ENCODE peak calls at places on chromosomes 12 and 14, in five cellular contexts. U is CD8-positive, alpha-beta memory T cell; X is CD4-positive, alpha-beta memory T cell; T is neural progenitor cell; V is uterus. I is an unnamed sample.
A peak's percentile ranks its signal among the peaks of the same experiment; 100 is the strongest.

GRCh38 chr14:104786726-104787675 is 8.5 kb downstream of the AKT1 start:
- DNase-seq in U (no peak), X (peak; percentile 38), T (no peak), V (no peak), I (no peak)

GRCh38 chr12:55762646-55763045 is 19.7 kb downstream of the GDF11 start:
- DNase-seq in U (no peak), X (no peak), T (no peak), V (no peak), I (no peak)

GRCh38 chr14:79101388-79101787 is 931.2 kb downstream of the NRXN3 start:
- DNase-seq in U (no peak), X (no peak), T (no peak), V (no peak), I (no peak)

GRCh38 chr14:26966942-26967341 is 369.1 kb upstream of the NOVA1 start:
- DNase-seq in U (no peak), X (no peak), T (no peak), V (peak; percentile 36), I (no peak)

GRCh38 chr12:46219892-46220655 is 48.8 kb downstream of the SLC38A1 start:
- DNase-seq in U (peak; percentile 90), X (peak; percentile 94), T (no peak), V (no peak), I (no peak)

GRCh38 chr14:54211562-54212308 is 185.1 kb upstream of the CDKN3 start:
- DNase-seq in U (no peak), X (no peak), T (no peak), V (no peak), I (peak; percentile 42)

GRCh38 chr12:65123435-65124063 is 2.4 kb upstream of the WIF1 start:
- DNase-seq in U (no peak), X (no peak), T (peak; percentile 69), V (no peak), I (no peak)

GRCh38 chr14:37546621-37547447 is 48.2 kb downstream of the FOXA1 start:
- DNase-seq in U (no peak), X (no peak), T (no peak), V (no peak), I (no peak)

GRCh38 chr14:42980419-42980818 is 1373.7 kb downstream of the LRFN5 start:
- DNase-seq in U (no peak), X (no peak), T (no peak), V (no peak), I (no peak)

GRCh38 chr14:52352546-52352945 is 38.4 kb downstream of the PTGER2 start:
- DNase-seq in U (no peak), X (no peak), T (no peak), V (no peak), I (no peak)

GRCh38 chr12:82694970-82695369 is 8.3 kb downstream of the TMTC2 start:
- DNase-seq in U (no peak), X (no peak), T (no peak), V (no peak), I (no peak)

GRCh38 chr14:77622562-77622961 is 6.1 kb upstream of the SPTLC2 start:
- DNase-seq in U (no peak), X (no peak), T (no peak), V (no peak), I (no peak)

GRCh38 chr12:41663487-41664258 is 475.6 kb downstream of the PDZRN4 start:
- DNase-seq in U (no peak), X (no peak), T (peak; percentile 39), V (no peak), I (no peak)

GRCh38 chr14:63204407-63205280 is at the start of gene RHOJ:
- DNase-seq in U (no peak), X (no peak), T (peak; percentile 83), V (peak; percentile 25), I (no peak)

GRCh38 chr12:2023365-2023764 is 19.1 kb upstream of the DCP1B start:
- DNase-seq in U (no peak), X (no peak), T (no peak), V (no peak), I (no peak)

GRCh38 chr14:91237219-91237618 is 7.3 kb downstream of the GPR68 start:
- DNase-seq in U (no peak), X (no peak), T (no peak), V (no peak), I (no peak)

GRCh38 chr12:113445544-113446176 is 23.5 kb downstream of the SDSL start:
- DNase-seq in U (no peak), X (no peak), T (no peak), V (no peak), I (no peak)

GRCh38 chr12:92938018-92938417 is 8.9 kb upstream of the EEA1 start:
- DNase-seq in U (no peak), X (no peak), T (no peak), V (no peak), I (no peak)

GRCh38 chr14:68795602-68796417 is 2.9 kb upstream of the ZFP36L1 start:
- DNase-seq in U (peak; percentile 90), X (peak; percentile 93), T (peak; percentile 88), V (peak; percentile 86), I (no peak)

GRCh38 chr12:92593734-92594402 is 108.9 kb upstream of the PLEKHG7 start:
- DNase-seq in U (peak; percentile 92), X (peak; percentile 97), T (no peak), V (no peak), I (peak; percentile 98)

GRCh38 chr12:115129727-115130126 is 445.8 kb upstream of the TBX3 start:
- DNase-seq in U (no peak), X (no peak), T (no peak), V (no peak), I (no peak)

GRCh38 chr12:102916252-102917025 is 605 bp downstream of the PAH start:
- DNase-seq in U (no peak), X (no peak), T (no peak), V (no peak), I (no peak)
- H3K4me3 ChIP-seq in U (no peak overlapping the region), X (no peak overlapping the region), T (no peak overlapping the region), V (no peak overlapping the region), I (no peak overlapping the region)

DNA sequence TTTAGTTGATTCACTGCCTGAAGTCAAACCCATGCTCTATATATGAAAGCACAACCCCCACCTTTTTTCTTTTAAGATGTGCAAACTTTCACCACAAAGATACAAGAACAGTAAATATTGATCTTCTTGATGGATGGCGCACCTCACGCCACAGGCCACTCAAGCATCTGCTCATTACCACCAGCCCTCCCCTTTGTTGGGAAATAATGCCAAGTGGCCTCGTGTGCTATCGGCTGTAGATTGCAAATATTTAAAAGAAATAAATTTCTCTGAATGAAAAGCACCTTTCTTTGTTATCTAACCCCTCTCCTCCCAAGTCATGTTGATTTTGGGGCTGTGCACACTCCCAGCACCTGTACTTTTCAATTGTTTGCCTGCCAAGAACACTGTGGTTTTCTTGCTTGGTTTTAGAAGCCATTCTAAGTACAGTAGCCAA is 122.7 kb downstream of the C12orf42 start:
- DNase-seq in U (no peak), X (no peak), T (no peak), V (no peak), I (no peak)
- H3K27ac ChIP-seq in U (no peak overlapping the region), X (no peak overlapping the region), T (no peak overlapping the region), V (no peak overlapping the region), I (no peak overlapping the region)

GRCh38 chr14:100317897-100318808 is 5.0 kb upstream of the SLC25A47 start:
- DNase-seq in U (peak; percentile 76), X (peak; percentile 63), T (peak; percentile 80), V (peak; percentile 76), I (no peak)
- H3K4me3 ChIP-seq in U (peak overlapping the region; percentile 14), X (peak overlapping the region; percentile 38), T (no peak overlapping the region), V (peak overlapping the region; percentile 24), I (no peak overlapping the region)

DNA sequence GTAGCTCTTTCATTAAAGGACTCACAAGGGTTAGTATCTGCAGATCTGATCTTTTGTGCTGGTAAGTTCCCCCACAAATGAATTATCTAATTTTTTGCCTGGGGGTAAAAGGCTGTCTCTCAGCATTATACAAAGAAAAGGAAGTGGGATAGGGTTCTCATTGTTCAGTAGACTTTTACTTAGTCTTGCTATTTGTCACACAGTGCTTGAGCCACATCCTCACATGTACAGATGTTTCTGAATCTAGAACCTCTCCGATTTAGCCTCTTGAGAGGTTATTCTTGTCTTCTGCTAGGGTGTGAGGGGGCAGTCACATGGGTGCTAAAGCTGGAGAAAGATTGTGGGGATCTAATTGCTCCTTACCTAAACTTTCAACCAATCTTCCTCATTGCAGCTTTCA is 93.0 kb downstream of the SLC41A2 start:
- DNase-seq in U (no peak), X (no peak), T (no peak), V (no peak), I (no peak)
- H3K27ac ChIP-seq in U (no peak overlapping the region), X (no peak overlapping the region), T (no peak overlapping the region), V (no peak overlapping the region), I (no peak overlapping the region)

GRCh38 chr12:123576611-123577010 is 7.7 kb upstream of the TMED2 start:
- DNase-seq in U (no peak), X (no peak), T (no peak), V (no peak), I (no peak)

GRCh38 chr12:123573870-123574269 is 10.5 kb upstream of the TMED2 start:
- DNase-seq in U (no peak), X (no peak), T (no peak), V (no peak), I (no peak)

GRCh38 chr12:123572391-123572790 is 12.0 kb upstream of the TMED2 start:
- DNase-seq in U (no peak), X (no peak), T (no peak), V (no peak), I (no peak)

GRCh38 chr12:123571343-123571813 is 13.0 kb upstream of the TMED2 start:
- DNase-seq in U (no peak), X (no peak), T (peak; percentile 34), V (peak; percentile 51), I (no peak)
- H3K4me3 ChIP-seq in U (no peak overlapping the region), X (no peak overlapping the region), T (no peak overlapping the region), V (no peak overlapping the region), I (no peak overlapping the region)

GRCh38 chr14:28783593-28784143 is 17.1 kb downstream of the FOXG1 start:
- DNase-seq in U (no peak), X (no peak), T (no peak), V (no peak), I (no peak)
- H3K27ac ChIP-seq in U (no peak overlapping the region), X (no peak overlapping the region), T (no peak overlapping the region), V (no peak overlapping the region), I (no peak overlapping the region)

GRCh38 chr14:61406670-61407069 is 85.3 kb downstream of the PRKCH start:
- DNase-seq in U (no peak), X (peak; percentile 70), T (no peak), V (no peak), I (no peak)
- H3K4me3 ChIP-seq in U (no peak overlapping the region), X (no peak overlapping the region), T (no peak overlapping the region), V (no peak overlapping the region), I (no peak overlapping the region)

GRCh38 chr12:47802312-47802711 is 17.4 kb downstream of the HDAC7 start:
- DNase-seq in U (no peak), X (no peak), T (peak; percentile 46), V (no peak), I (no peak)
- H3K27ac ChIP-seq in U (no peak overlapping the region), X (peak overlapping the region; percentile 28), T (no peak overlapping the region), V (peak overlapping the region; percentile 52), I (no peak overlapping the region)

GRCh38 chr12:120640840-120641833 is 711 bp downstream of the CABP1 start:
- DNase-seq in U (peak; percentile 69), X (peak; percentile 67), T (peak; percentile 93), V (peak; percentile 31), I (no peak)
- H3K4me3 ChIP-seq in U (peak overlapping the region; percentile 26), X (peak overlapping the region; percentile 22), T (peak overlapping the region; percentile 46), V (no peak overlapping the region), I (peak overlapping the region; percentile 54)